ENCODE peak calls at places on chromosome 17, in five cellular contexts. One of them, this sample, is unnamed.

GRCh38 chr17:82505296-82505695 is 14.2 kb upstream of the FOXK2 start:
- DNase-seq in progenitor cell of endocrine pancreas: no peak
- DNase-seq in AG04450: no peak
- DNase-seq in endothelial cell: no peak
- DNase-seq in NB4: no peak
- DNase-seq in this sample: no peak

GRCh38 chr17:82797061-82797460 is 42.8 kb downstream of the ZNF750 start:
- DNase-seq in NB4: no peak
- DNase-seq in progenitor cell of endocrine pancreas: no peak
- DNase-seq in AG04450: no peak
- DNase-seq in endothelial cell: no peak
- DNase-seq in this sample: no peak

GRCh38 chr17:8629371-8630226 is 926 bp downstream of the MYH10 start:
- DNase-seq in endothelial cell: peak; percentile 47
- DNase-seq in NB4: peak; percentile 21
- DNase-seq in progenitor cell of endocrine pancreas: peak; percentile 36
- DNase-seq in AG04450: no peak
- DNase-seq in this sample: no peak

GRCh38 chr17:83024205-83024971 is 55.0 kb upstream of the METRNL start:
- DNase-seq in progenitor cell of endocrine pancreas: no peak
- DNase-seq in AG04450: no peak
- DNase-seq in endothelial cell: no peak
- DNase-seq in NB4: no peak
- DNase-seq in this sample: no peak

GRCh38 chr17:58189436-58190146 is 2.9 kb upstream of the EPX start:
- DNase-seq in progenitor cell of endocrine pancreas: no peak
- DNase-seq in AG04450: peak; percentile 23
- DNase-seq in NB4: peak; percentile 64
- DNase-seq in endothelial cell: no peak
- DNase-seq in this sample: no peak

GRCh38 chr17:61091096-61091495 is 308.5 kb upstream of the TBX2 start:
- DNase-seq in NB4: no peak
- DNase-seq in AG04450: no peak
- DNase-seq in progenitor cell of endocrine pancreas: no peak
- DNase-seq in endothelial cell: no peak
- DNase-seq in this sample: no peak

GRCh38 chr17:7930841-7931631 is 710 bp downstream of the TRAPPC1 start:
- DNase-seq in AG04450: no peak
- DNase-seq in progenitor cell of endocrine pancreas: no peak
- DNase-seq in endothelial cell: no peak
- DNase-seq in NB4: no peak
- DNase-seq in this sample: no peak

GRCh38 chr17:80526116-80526910 is 18.3 kb upstream of the RPTOR start:
- DNase-seq in AG04450: no peak
- DNase-seq in NB4: no peak
- DNase-seq in progenitor cell of endocrine pancreas: no peak
- DNase-seq in endothelial cell: no peak
- DNase-seq in this sample: no peak

GRCh38 chr17:13346081-13346533 is 255.6 kb downstream of the HS3ST3A1 start:
- DNase-seq in NB4: peak; percentile 67
- DNase-seq in AG04450: peak; percentile 93
- DNase-seq in progenitor cell of endocrine pancreas: no peak
- DNase-seq in endothelial cell: no peak
- DNase-seq in this sample: no peak

GRCh38 chr17:65485388-65486299 is 75.8 kb downstream of the AXIN2 start:
- DNase-seq in NB4: no peak
- DNase-seq in AG04450: no peak
- DNase-seq in progenitor cell of endocrine pancreas: no peak
- DNase-seq in endothelial cell: no peak
- DNase-seq in this sample: no peak

GRCh38 chr17:10036511-10037061 is 131.5 kb upstream of the RCVRN start:
- DNase-seq in AG04450: no peak
- DNase-seq in NB4: no peak
- DNase-seq in endothelial cell: no peak
- DNase-seq in progenitor cell of endocrine pancreas: no peak
- DNase-seq in this sample: no peak

GRCh38 chr17:31524926-31525800 is 133.7 kb downstream of the RAB11FIP4 start:
- DNase-seq in progenitor cell of endocrine pancreas: peak; percentile 92
- DNase-seq in endothelial cell: peak; percentile 97
- DNase-seq in NB4: peak; percentile 84
- DNase-seq in AG04450: peak; percentile 83
- DNase-seq in this sample: peak; percentile 90

GRCh38 chr17:75124041-75124818 is 7.3 kb downstream of the NT5C start:
- DNase-seq in NB4: no peak
- DNase-seq in progenitor cell of endocrine pancreas: no peak
- DNase-seq in AG04450: no peak
- DNase-seq in endothelial cell: no peak
- DNase-seq in this sample: peak; percentile 33

GRCh38 chr17:5557990-5558389 is 26.3 kb downstream of the NLRP1 start:
- DNase-seq in NB4: no peak
- DNase-seq in AG04450: no peak
- DNase-seq in endothelial cell: no peak
- DNase-seq in progenitor cell of endocrine pancreas: no peak
- DNase-seq in this sample: no peak

GRCh38 chr17:73214008-73214407 is 21.2 kb downstream of the COG1 start:
- DNase-seq in NB4: no peak
- DNase-seq in endothelial cell: no peak
- DNase-seq in AG04450: no peak
- DNase-seq in progenitor cell of endocrine pancreas: no peak
- DNase-seq in this sample: no peak

GRCh38 chr17:64641499-64641898 is 20.6 kb downstream of the SMURF2 start:
- DNase-seq in NB4: peak; percentile 28
- DNase-seq in endothelial cell: no peak
- DNase-seq in AG04450: peak; percentile 54
- DNase-seq in progenitor cell of endocrine pancreas: no peak
- DNase-seq in this sample: no peak

GRCh38 chr17:66580178-66580577 is 254.7 kb upstream of the CACNG5 start:
- DNase-seq in AG04450: peak; percentile 57
- DNase-seq in progenitor cell of endocrine pancreas: no peak
- DNase-seq in endothelial cell: no peak
- DNase-seq in NB4: no peak
- DNase-seq in this sample: no peak

GRCh38 chr17:2174048-2174447 is 119.1 kb downstream of the HIC1 start:
- DNase-seq in endothelial cell: no peak
- DNase-seq in progenitor cell of endocrine pancreas: no peak
- DNase-seq in AG04450: no peak
- DNase-seq in NB4: no peak
- DNase-seq in this sample: no peak

GRCh38 chr17:81245024-81245664 is 6.0 kb downstream of the NDUFAF8 start:
- DNase-seq in progenitor cell of endocrine pancreas: no peak
- DNase-seq in endothelial cell: no peak
- DNase-seq in AG04450: no peak
- DNase-seq in NB4: no peak
- DNase-seq in this sample: no peak

GRCh38 chr17:59848778-59849177 is 44.0 kb downstream of the TUBD1 start:
- DNase-seq in endothelial cell: no peak
- DNase-seq in progenitor cell of endocrine pancreas: no peak
- DNase-seq in AG04450: no peak
- DNase-seq in NB4: peak; percentile 91
- DNase-seq in this sample: no peak

GRCh38 chr17:77503293-77503655 is 362.5 kb downstream of the SEC14L1 start:
- DNase-seq in progenitor cell of endocrine pancreas: no peak
- DNase-seq in NB4: no peak
- DNase-seq in AG04450: no peak
- DNase-seq in endothelial cell: no peak
- DNase-seq in this sample: no peak

GRCh38 chr17:83196973-83197880 is 117.8 kb downstream of the METRNL start:
- DNase-seq in AG04450: no peak
- DNase-seq in NB4: no peak
- DNase-seq in progenitor cell of endocrine pancreas: no peak
- DNase-seq in endothelial cell: no peak
- DNase-seq in this sample: peak; percentile 13

GRCh38 chr17:61805399-61805798 is 57.9 kb downstream of the BRIP1 start:
- DNase-seq in endothelial cell: no peak
- DNase-seq in progenitor cell of endocrine pancreas: no peak
- DNase-seq in AG04450: peak; percentile 13
- DNase-seq in NB4: no peak
- DNase-seq in this sample: no peak

GRCh38 chr17:82226809-82227628 is 1.8 kb upstream of the SLC16A3 start:
- DNase-seq in AG04450: no peak
- DNase-seq in endothelial cell: no peak
- DNase-seq in progenitor cell of endocrine pancreas: no peak
- DNase-seq in NB4: no peak
- DNase-seq in this sample: no peak

GRCh38 chr17:81295678-81296381 is 723 bp upstream of the SLC38A10 start:
- DNase-seq in AG04450: no peak
- DNase-seq in endothelial cell: no peak
- DNase-seq in progenitor cell of endocrine pancreas: peak; percentile 37
- DNase-seq in NB4: peak; percentile 70
- DNase-seq in this sample: no peak

GRCh38 chr17:50361561-50362480 is 11.2 kb downstream of the MRPL27 start:
- DNase-seq in AG04450: peak; percentile 49
- DNase-seq in NB4: peak; percentile 81
- DNase-seq in endothelial cell: peak; percentile 61
- DNase-seq in progenitor cell of endocrine pancreas: no peak
- DNase-seq in this sample: peak; percentile 44
- TF ChIP-seq CTCF in AG04450: peak; percentile 80
- TF ChIP-seq CTCF in NB4: peak; percentile 83
- TF ChIP-seq CTCF in endothelial cell: peak; percentile 75
- TF ChIP-seq CTCF in progenitor cell of endocrine pancreas: peak; percentile 75
- TF ChIP-seq CTCF in this sample: peak; percentile 66

GRCh38 chr17:18087610-18088491 is at the start of gene DRG2:
- DNase-seq in endothelial cell: peak; percentile 95
- DNase-seq in progenitor cell of endocrine pancreas: peak; percentile 91
- DNase-seq in NB4: peak; percentile 96
- DNase-seq in AG04450: peak; percentile 76
- DNase-seq in this sample: peak; percentile 88
- TF ChIP-seq CTCF in endothelial cell: no peak
- TF ChIP-seq CTCF in progenitor cell of endocrine pancreas: peak; percentile 16
- TF ChIP-seq CTCF in NB4: no peak
- TF ChIP-seq CTCF in AG04450: no peak
- TF ChIP-seq CTCF in this sample: no peak

GRCh38 chr17:27748360-27748825 is 51.9 kb downstream of the NOS2 start:
- DNase-seq in AG04450: no peak
- DNase-seq in endothelial cell: no peak
- DNase-seq in NB4: no peak
- DNase-seq in progenitor cell of endocrine pancreas: no peak
- DNase-seq in this sample: no peak

GRCh38 chr17:27751622-27752490 is 48.5 kb downstream of the NOS2 start:
- DNase-seq in progenitor cell of endocrine pancreas: no peak
- DNase-seq in NB4: no peak
- DNase-seq in AG04450: no peak
- DNase-seq in endothelial cell: no peak
- DNase-seq in this sample: no peak

GRCh38 chr17:27751166-27751565 is 49.2 kb downstream of the NOS2 start:
- DNase-seq in AG04450: no peak
- DNase-seq in NB4: no peak
- DNase-seq in progenitor cell of endocrine pancreas: no peak
- DNase-seq in endothelial cell: no peak
- DNase-seq in this sample: no peak

GRCh38 chr17:27746881-27747280 is 53.4 kb downstream of the NOS2 start:
- DNase-seq in endothelial cell: no peak
- DNase-seq in AG04450: no peak
- DNase-seq in NB4: no peak
- DNase-seq in progenitor cell of endocrine pancreas: no peak
- DNase-seq in this sample: no peak

DNA sequence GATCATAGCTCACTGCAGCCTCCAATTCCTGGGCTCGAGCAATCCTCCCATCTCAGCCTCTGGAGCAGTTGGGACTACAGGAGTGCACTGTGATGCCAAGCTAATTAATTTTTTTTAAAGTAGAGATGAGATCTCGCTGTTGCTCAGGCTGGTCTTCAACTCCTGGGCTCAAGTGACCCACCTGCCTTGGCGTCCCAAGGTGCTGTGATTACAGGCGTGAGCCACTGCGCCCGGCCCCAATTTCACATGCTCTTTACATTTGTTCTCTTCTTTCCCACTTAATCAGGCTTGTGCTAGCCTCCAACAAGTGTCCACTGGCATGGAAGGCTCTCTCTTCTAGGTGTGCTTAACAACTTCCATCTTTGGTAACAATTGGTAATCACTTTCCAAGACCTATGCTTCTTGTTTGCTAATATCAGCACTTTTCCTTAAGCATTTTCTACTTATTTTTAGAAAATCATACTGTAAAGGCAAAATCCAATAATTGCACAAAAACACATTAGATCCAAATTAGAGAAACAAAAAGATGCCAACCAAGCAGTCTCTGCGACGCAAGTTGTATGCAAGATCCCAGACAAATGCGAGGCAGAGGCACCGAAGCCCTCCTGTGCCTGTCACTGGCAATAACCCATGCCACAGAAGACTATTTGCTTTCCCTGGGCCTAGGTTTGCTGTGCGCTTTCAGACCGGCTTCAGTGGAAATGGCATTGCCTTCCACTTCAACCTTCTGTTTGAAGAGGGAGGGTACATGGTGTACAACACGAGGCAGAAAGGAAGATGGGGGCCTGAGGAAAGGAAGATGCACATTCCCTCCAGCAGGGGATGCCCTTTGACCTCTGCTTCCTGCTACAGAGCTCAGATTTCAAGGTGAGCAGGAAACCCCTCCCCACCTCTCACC is 52.6 kb downstream of the NOS2 start:
- DNase-seq in NB4: no peak
- DNase-seq in progenitor cell of endocrine pancreas: no peak
- DNase-seq in endothelial cell: no peak
- DNase-seq in AG04450: no peak
- DNase-seq in this sample: no peak
- TF ChIP-seq CTCF in NB4: peak; percentile 26
- TF ChIP-seq CTCF in progenitor cell of endocrine pancreas: peak; percentile 53
- TF ChIP-seq CTCF in endothelial cell: peak; percentile 53
- TF ChIP-seq CTCF in AG04450: peak; percentile 31
- TF ChIP-seq CTCF in this sample: no peak

GRCh38 chr17:4249452-4250029 is 14.2 kb downstream of the ANKFY1 start:
- DNase-seq in AG04450: no peak
- DNase-seq in progenitor cell of endocrine pancreas: no peak
- DNase-seq in NB4: peak; percentile 48
- DNase-seq in endothelial cell: no peak
- DNase-seq in this sample: no peak
- TF ChIP-seq CTCF in AG04450: peak; percentile 63
- TF ChIP-seq CTCF in progenitor cell of endocrine pancreas: peak; percentile 75
- TF ChIP-seq CTCF in NB4: peak; percentile 35
- TF ChIP-seq CTCF in endothelial cell: peak; percentile 76
- TF ChIP-seq CTCF in this sample: peak; percentile 64

This sample was measured in natural killer cell.